ENCODE peak calls at places on chromosomes 11 and 22, in seven cellular contexts. S, B, T, X, O, F and L are unnamed samples.

GRCh38 chr11:94312339-94312738 is 8.0 kb downstream of the IZUMO1R start:
- DNase-seq in O (no peak), S (no peak), F (no peak), X (no peak), B (no peak), T (no peak), L (no peak)

GRCh38 chr11:88849368-88849767 is 216.4 kb downstream of the GRM5 start:
- DNase-seq in O (no peak), F (no peak), X (no peak), S (no peak), T (no peak), B (no peak), L (no peak)

GRCh38 chr11:46364056-46364455 is 16.8 kb downstream of the DGKZ start:
- DNase-seq in O (no peak), F (no peak), S (no peak), B (no peak), T (no peak), X (no peak), L (no peak)

GRCh38 chr22:47043835-47044721 is 281.6 kb downstream of the TBC1D22A start:
- DNase-seq in B (peak; percentile 88), S (no peak), X (no peak), F (peak; percentile 39), T (peak; percentile 91), O (peak; percentile 61), L (no peak)

GRCh38 chr22:44659140-44659539 is 42.9 kb upstream of the PRR5 start:
- DNase-seq in X (no peak), F (no peak), B (no peak), O (no peak), S (peak; percentile 52), T (no peak), L (peak; percentile 78)

GRCh38 chr22:42811510-42811909 is 45.6 kb downstream of the ARFGAP3 start:
- DNase-seq in S (no peak), B (no peak), X (peak; percentile 5), T (no peak), F (no peak), O (no peak), L (no peak)

GRCh38 chr22:37300551-37301017 is 18.3 kb downstream of the CYTH4 start:
- DNase-seq in S (no peak), B (no peak), O (peak; percentile 87), F (no peak), T (no peak), X (no peak), L (no peak)

GRCh38 chr11:74278721-74279148 is 32.7 kb downstream of the P4HA3 start:
- DNase-seq in F (peak; percentile 99), B (peak; percentile 62), O (no peak), T (peak; percentile 50), X (peak; percentile 61), S (peak; percentile 82), L (peak; percentile 93)

GRCh38 chr11:118876261-118876660 is 7.4 kb upstream of the CXCR5 start:
- DNase-seq in X (no peak), F (no peak), T (no peak), S (no peak), B (no peak), O (peak; percentile 75), L (no peak)

GRCh38 chr11:17921620-17922473 is 91.0 kb downstream of the SERGEF start:
- DNase-seq in O (peak; percentile 78), S (no peak), X (peak; percentile 57), B (no peak), F (peak; percentile 71), T (peak; percentile 5), L (peak; percentile 72)

GRCh38 chr11:78161937-78162336 is 22.5 kb upstream of the ALG8 start:
- DNase-seq in F (peak; percentile 44), O (no peak), B (no peak), T (no peak), S (peak; percentile 89), X (no peak), L (no peak)
- TF ChIP-seq CTCF in F (no peak), O (no peak), B (no peak), T (no peak), S (no peak), X (no peak), L (no peak)

GRCh38 chr22:45881524-45881875 is 95.5 kb downstream of the WNT7B start:
- DNase-seq in T (no peak), S (no peak), B (no peak), F (no peak), O (no peak), X (no peak), L (no peak)

GRCh38 chr22:45880091-45880651 is 96.8 kb downstream of the WNT7B start:
- DNase-seq in X (no peak), S (peak; percentile 28), F (no peak), B (no peak), T (no peak), O (no peak), L (no peak)

GRCh38 chr22:45878901-45879551 is 97.9 kb downstream of the WNT7B start:
- DNase-seq in F (no peak), S (no peak), T (no peak), X (no peak), O (no peak), B (peak; percentile 28), L (no peak)

GRCh38 chr22:45879552-45879949 is 97.4 kb downstream of the WNT7B start:
- DNase-seq in F (no peak), X (no peak), O (no peak), T (no peak), S (peak; percentile 33), B (no peak), L (no peak)

GRCh38 chr22:45880732-45881523 is 96.0 kb downstream of the WNT7B start:
- DNase-seq in F (no peak), S (peak; percentile 36), T (no peak), B (no peak), O (no peak), X (no peak), L (no peak)
- TF ChIP-seq CTCF in F (no peak), S (no peak), T (peak; percentile 6), B (no peak), O (no peak), X (no peak), L (no peak)

GRCh38 chr11:77191823-77192495 is 63.9 kb downstream of the MYO7A start:
- DNase-seq in X (no peak), F (peak; percentile 60), T (peak; percentile 93), O (peak; percentile 77), B (peak; percentile 83), S (peak; percentile 79), L (no peak)
- TF ChIP-seq CTCF in X (peak; percentile 27), F (peak; percentile 66), T (peak; percentile 98), O (peak; percentile 97), B (peak; percentile 46), S (peak; percentile 37), L (peak; percentile 25)

GRCh38 chr11:29956076-29956556 is 60.7 kb downstream of the KCNA4 start:
- DNase-seq in O (no peak), X (no peak), B (no peak), T (no peak), S (no peak), F (no peak), L (no peak)
- TF ChIP-seq CTCF in O (no peak), X (no peak), B (no peak), T (no peak), S (no peak), F (no peak), L (no peak)

DNA sequence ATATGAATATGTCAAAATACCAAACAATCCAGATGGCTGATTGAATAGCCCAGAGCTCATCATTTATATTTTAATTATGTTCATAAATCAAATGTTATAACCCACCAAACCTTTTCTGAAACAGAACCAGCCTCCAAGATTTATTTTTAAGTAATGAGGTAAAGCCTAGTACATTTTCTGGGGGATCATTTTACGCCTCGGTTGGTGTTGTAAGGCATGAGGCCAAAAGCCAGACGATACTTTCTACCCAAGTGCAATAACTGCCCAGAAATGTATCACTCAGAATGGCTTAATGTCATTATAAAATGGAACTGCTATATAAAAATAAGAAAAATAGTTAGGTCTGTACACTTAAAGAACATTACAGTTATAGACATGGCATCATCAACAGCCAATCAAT is 283.3 kb downstream of the CADM1 start:
- DNase-seq in T (no peak), B (no peak), X (no peak), F (no peak), S (no peak), O (no peak), L (no peak)
- TF ChIP-seq CTCF in T (no peak), B (no peak), X (no peak), F (no peak), S (no peak), O (no peak), L (no peak)

DNA sequence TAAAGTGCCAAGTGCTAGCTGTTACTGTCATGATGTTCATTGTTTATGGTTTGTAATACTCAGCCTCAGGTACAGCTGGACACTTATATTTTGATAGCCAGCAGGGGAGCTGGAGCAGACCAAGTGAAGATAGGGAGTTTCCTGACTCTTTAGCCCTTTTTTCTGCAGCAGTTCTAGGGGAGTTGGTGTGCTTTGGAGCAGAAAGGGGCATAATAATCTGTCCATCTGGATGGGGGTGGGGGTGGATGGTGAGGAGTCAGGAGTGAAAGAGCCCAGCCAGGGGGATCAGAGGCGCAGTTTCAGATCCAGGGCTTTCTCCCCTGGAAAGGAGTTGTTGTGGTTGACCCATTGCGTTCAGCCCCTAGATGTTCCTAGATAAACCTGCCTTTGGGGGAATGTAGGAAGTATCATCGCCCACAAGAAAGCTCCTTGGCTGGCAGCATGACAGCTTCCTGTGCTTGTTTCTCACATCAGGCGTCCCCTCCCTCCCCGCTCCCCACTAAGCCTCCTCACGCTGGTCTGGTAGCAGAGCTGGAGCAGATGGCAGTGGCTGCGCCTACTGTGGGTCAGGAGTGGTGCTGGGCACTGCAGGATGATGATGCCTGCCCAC is 41.9 kb downstream of the MED15 start:
- DNase-seq in X (no peak), T (no peak), F (peak; percentile 41), S (no peak), B (peak; percentile 72), O (no peak), L (no peak)
- TF ChIP-seq CTCF in X (no peak), T (no peak), F (no peak), S (no peak), B (no peak), O (no peak), L (no peak)

DNA sequence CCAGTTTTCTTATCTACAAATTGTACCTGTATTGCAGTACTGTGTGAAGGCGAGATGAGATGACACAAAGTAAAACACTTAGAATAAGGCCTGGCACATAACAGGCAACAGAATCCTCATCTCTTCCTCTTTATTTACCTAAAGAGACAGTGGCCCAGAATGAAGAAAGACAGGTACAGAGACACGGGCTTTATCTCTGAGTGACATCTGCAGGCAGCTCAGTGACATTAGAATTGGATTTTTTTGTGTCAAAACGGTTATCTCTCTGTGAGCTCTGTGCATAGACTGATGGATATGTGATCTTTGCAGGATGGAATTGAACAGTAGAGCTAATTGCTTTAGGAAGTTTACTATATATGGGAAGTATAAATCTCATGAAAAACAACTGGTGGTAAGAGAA is 36.2 kb upstream of the TRPC6 start:
- DNase-seq in O (no peak), S (no peak), F (no peak), T (no peak), B (no peak), X (no peak), L (no peak)
- TF ChIP-seq CTCF in O (no peak), S (no peak), F (no peak), T (no peak), B (no peak), X (no peak), L (no peak)

DNA sequence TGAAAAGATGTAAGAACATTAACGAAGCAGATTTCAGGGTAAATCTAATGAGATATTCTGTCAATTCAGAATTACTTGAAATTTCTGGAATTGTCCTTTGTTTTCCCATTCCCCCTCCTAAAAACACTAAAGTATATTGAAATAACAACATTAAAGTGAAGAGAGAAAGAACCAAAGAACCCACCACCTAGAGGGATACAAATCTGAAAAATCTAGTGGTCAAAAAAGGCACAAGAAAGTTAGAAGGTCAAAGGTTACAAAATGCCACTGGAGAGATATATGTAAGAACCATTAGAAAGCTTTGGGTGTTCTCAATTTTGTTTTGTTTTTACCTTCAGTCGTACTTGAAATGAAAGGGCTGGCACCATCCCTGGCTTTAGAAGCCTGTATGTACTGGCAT is 57.9 kb downstream of the DENND5A start:
- DNase-seq in S (no peak), B (no peak), X (no peak), F (no peak), O (no peak), T (no peak), L (no peak)
- TF ChIP-seq CTCF in S (no peak), B (no peak), X (no peak), F (no peak), O (no peak), T (no peak), L (no peak)